ENCODE peak calls at places on chromosomes 16 and 17, in nine cellular contexts. One of them, this sample, is unnamed.

GRCh38 chr17:41329279-41329925 is 13.9 kb upstream of the KRTAP17-1 start:
- DNase-seq in uterus: no peak
- DNase-seq in prostate gland: peak
- DNase-seq in right lobe of liver: no peak
- DNase-seq in ovary: no peak
- DNase-seq in breast epithelium: no peak
- DNase-seq in spleen: no peak
- DNase-seq in stomach: peak
- DNase-seq in adrenal gland: peak
- DNase-seq in this sample: peak

GRCh38 chr17:2982854-2983636 is 80.4 kb downstream of the OR1D5 start:
- DNase-seq in breast epithelium: peak
- DNase-seq in spleen: peak
- DNase-seq in right lobe of liver: no peak
- DNase-seq in prostate gland: no peak
- DNase-seq in uterus: peak
- DNase-seq in adrenal gland: peak
- DNase-seq in stomach: no peak
- DNase-seq in ovary: peak
- DNase-seq in this sample: no peak

GRCh38 chr16:57153841-57154240 is 32.0 kb downstream of the PSME3IP1 start:
- DNase-seq in ovary: no peak
- DNase-seq in spleen: no peak
- DNase-seq in stomach: no peak
- DNase-seq in right lobe of liver: no peak
- DNase-seq in uterus: no peak
- DNase-seq in adrenal gland: no peak
- DNase-seq in breast epithelium: no peak
- DNase-seq in prostate gland: no peak
- DNase-seq in this sample: no peak

GRCh38 chr17:19867654-19868395 is at the start of gene ULK2:
- DNase-seq in breast epithelium: peak
- DNase-seq in spleen: peak
- DNase-seq in uterus: peak
- DNase-seq in stomach: peak
- DNase-seq in ovary: peak
- DNase-seq in prostate gland: peak
- DNase-seq in right lobe of liver: peak
- DNase-seq in adrenal gland: peak
- DNase-seq in this sample: peak

GRCh38 chr16:86044881-86045600 is 146.1 kb downstream of the IRF8 start:
- DNase-seq in uterus: no peak
- DNase-seq in right lobe of liver: no peak
- DNase-seq in ovary: no peak
- DNase-seq in spleen: peak
- DNase-seq in breast epithelium: no peak
- DNase-seq in adrenal gland: no peak
- DNase-seq in prostate gland: no peak
- DNase-seq in stomach: peak
- DNase-seq in this sample: no peak

GRCh38 chr17:2949469-2950044 is 113.8 kb downstream of the OR1D5 start:
- DNase-seq in breast epithelium: no peak
- DNase-seq in uterus: no peak
- DNase-seq in prostate gland: no peak
- DNase-seq in ovary: peak
- DNase-seq in adrenal gland: peak
- DNase-seq in right lobe of liver: no peak
- DNase-seq in stomach: peak
- DNase-seq in spleen: peak
- DNase-seq in this sample: peak

GRCh38 chr17:39996789-39997188 is 16.2 kb downstream of the PSMD3 start:
- DNase-seq in stomach: no peak
- DNase-seq in ovary: no peak
- DNase-seq in prostate gland: no peak
- DNase-seq in right lobe of liver: peak
- DNase-seq in adrenal gland: peak
- DNase-seq in spleen: peak
- DNase-seq in breast epithelium: no peak
- DNase-seq in uterus: peak
- DNase-seq in this sample: no peak

GRCh38 chr17:66413564-66414520 is 111.4 kb downstream of the PRKCA start:
- DNase-seq in ovary: no peak
- DNase-seq in breast epithelium: no peak
- DNase-seq in spleen: no peak
- DNase-seq in adrenal gland: no peak
- DNase-seq in prostate gland: no peak
- DNase-seq in stomach: no peak
- DNase-seq in right lobe of liver: no peak
- DNase-seq in uterus: no peak
- DNase-seq in this sample: no peak

GRCh38 chr17:33962857-33963655 is 292.0 kb upstream of the CCL2 start:
- DNase-seq in stomach: no peak
- DNase-seq in prostate gland: no peak
- DNase-seq in right lobe of liver: no peak
- DNase-seq in ovary: no peak
- DNase-seq in spleen: no peak
- DNase-seq in uterus: no peak
- DNase-seq in adrenal gland: no peak
- DNase-seq in breast epithelium: no peak
- DNase-seq in this sample: no peak

GRCh38 chr16:46830417-46830901 is 521 bp downstream of the C16orf87 start:
- DNase-seq in ovary: no peak
- DNase-seq in right lobe of liver: peak
- DNase-seq in spleen: peak
- DNase-seq in uterus: no peak
- DNase-seq in stomach: peak
- DNase-seq in prostate gland: peak
- DNase-seq in breast epithelium: no peak
- DNase-seq in adrenal gland: peak
- DNase-seq in this sample: no peak

GRCh38 chr16:46832757-46833464 is 1.9 kb upstream of the C16orf87 start:
- DNase-seq in ovary: no peak
- DNase-seq in uterus: no peak
- DNase-seq in prostate gland: no peak
- DNase-seq in breast epithelium: no peak
- DNase-seq in adrenal gland: peak
- DNase-seq in right lobe of liver: peak
- DNase-seq in stomach: no peak
- DNase-seq in spleen: no peak
- DNase-seq in this sample: no peak

GRCh38 chr16:46833465-46833810 is 2.5 kb upstream of the C16orf87 start:
- DNase-seq in uterus: no peak
- DNase-seq in ovary: no peak
- DNase-seq in breast epithelium: no peak
- DNase-seq in stomach: no peak
- DNase-seq in spleen: no peak
- DNase-seq in prostate gland: no peak
- DNase-seq in adrenal gland: no peak
- DNase-seq in right lobe of liver: no peak
- DNase-seq in this sample: no peak

GRCh38 chr16:46828943-46829342 is 2.0 kb downstream of the C16orf87 start:
- DNase-seq in ovary: no peak
- DNase-seq in adrenal gland: no peak
- DNase-seq in uterus: no peak
- DNase-seq in right lobe of liver: no peak
- DNase-seq in prostate gland: no peak
- DNase-seq in breast epithelium: no peak
- DNase-seq in spleen: no peak
- DNase-seq in stomach: no peak
- DNase-seq in this sample: no peak

GRCh38 chr16:46830902-46831647 is at the start of gene C16orf87:
- DNase-seq in adrenal gland: peak
- DNase-seq in spleen: peak
- DNase-seq in prostate gland: peak
- DNase-seq in breast epithelium: peak
- DNase-seq in ovary: peak
- DNase-seq in stomach: peak
- DNase-seq in uterus: peak
- DNase-seq in right lobe of liver: peak
- DNase-seq in this sample: peak
- TF ChIP-seq POLR2A in adrenal gland: peak
- TF ChIP-seq POLR2A in spleen: no peak
- TF ChIP-seq POLR2A in prostate gland: peak
- TF ChIP-seq POLR2A in breast epithelium: no peak
- TF ChIP-seq POLR2A in ovary: peak
- TF ChIP-seq POLR2A in stomach: no peak
- TF ChIP-seq POLR2A in uterus: peak
- TF ChIP-seq POLR2A in right lobe of liver: peak
- TF ChIP-seq POLR2A in this sample: peak

DNA sequence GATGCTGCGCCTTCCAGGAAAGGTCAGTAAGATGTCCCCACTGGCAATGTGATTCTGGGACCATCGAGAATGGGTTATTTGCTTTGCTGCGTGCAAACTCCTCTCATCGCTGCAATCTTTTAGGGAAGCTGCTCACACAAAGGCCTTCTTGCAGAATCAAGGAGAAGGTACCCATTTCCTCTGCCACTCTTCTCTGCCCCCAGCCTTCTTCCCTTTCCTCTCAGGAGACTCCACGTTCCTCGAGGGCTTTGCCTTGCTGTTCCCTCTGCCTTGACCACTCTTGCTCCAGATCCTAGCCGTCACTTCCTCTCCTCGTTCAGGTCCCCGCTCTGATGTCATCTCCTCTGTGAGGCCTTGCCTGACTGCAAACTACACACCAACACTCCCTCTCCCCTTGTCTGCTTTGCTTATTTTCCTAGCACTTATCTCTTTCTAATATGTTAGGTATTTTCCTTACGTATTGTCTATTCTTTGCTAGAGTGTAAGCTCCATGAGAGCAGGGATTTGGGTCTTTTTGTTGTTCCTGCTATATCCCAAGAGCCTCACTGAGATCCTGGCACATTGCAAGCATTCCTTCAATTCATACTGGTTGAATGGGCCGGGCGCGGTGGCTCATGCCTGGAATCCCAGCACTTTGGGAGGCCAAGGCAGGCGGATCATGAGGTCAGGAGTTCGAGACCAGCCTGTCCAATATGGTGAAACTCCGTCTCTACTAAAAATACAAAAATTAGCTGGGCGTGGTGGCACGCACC is 5.3 kb upstream of the CRK start:
- DNase-seq in right lobe of liver: no peak
- DNase-seq in prostate gland: no peak
- DNase-seq in spleen: no peak
- DNase-seq in uterus: no peak
- DNase-seq in breast epithelium: no peak
- DNase-seq in adrenal gland: peak
- DNase-seq in stomach: no peak
- DNase-seq in ovary: no peak
- DNase-seq in this sample: no peak
- TF ChIP-seq POLR2A in right lobe of liver: no peak
- TF ChIP-seq POLR2A in prostate gland: no peak
- TF ChIP-seq POLR2A in spleen: no peak
- TF ChIP-seq POLR2A in uterus: no peak
- TF ChIP-seq POLR2A in breast epithelium: no peak
- TF ChIP-seq POLR2A in adrenal gland: no peak
- TF ChIP-seq POLR2A in stomach: no peak
- TF ChIP-seq POLR2A in ovary: no peak
- TF ChIP-seq POLR2A in this sample: no peak

GRCh38 chr16:2235234-2235651 is 1.0 kb upstream of the DNASE1L2 start:
- DNase-seq in ovary: no peak
- DNase-seq in uterus: no peak
- DNase-seq in spleen: peak
- DNase-seq in adrenal gland: no peak
- DNase-seq in stomach: no peak
- DNase-seq in breast epithelium: no peak
- DNase-seq in right lobe of liver: no peak
- DNase-seq in prostate gland: no peak
- DNase-seq in this sample: no peak
- TF ChIP-seq POLR2A in ovary: no peak
- TF ChIP-seq POLR2A in uterus: no peak
- TF ChIP-seq POLR2A in spleen: no peak
- TF ChIP-seq POLR2A in adrenal gland: no peak
- TF ChIP-seq POLR2A in stomach: no peak
- TF ChIP-seq POLR2A in breast epithelium: no peak
- TF ChIP-seq POLR2A in right lobe of liver: no peak
- TF ChIP-seq POLR2A in prostate gland: no peak
- TF ChIP-seq POLR2A in this sample: no peak

GRCh38 chr17:49739662-49740271 is 24.2 kb downstream of the FAM117A start:
- DNase-seq in ovary: peak
- DNase-seq in prostate gland: peak
- DNase-seq in stomach: peak
- DNase-seq in spleen: peak
- DNase-seq in breast epithelium: peak
- DNase-seq in right lobe of liver: peak
- DNase-seq in uterus: peak
- DNase-seq in adrenal gland: peak
- DNase-seq in this sample: no peak
- TF ChIP-seq POLR2A in ovary: no peak
- TF ChIP-seq POLR2A in prostate gland: no peak
- TF ChIP-seq POLR2A in stomach: no peak
- TF ChIP-seq POLR2A in spleen: no peak
- TF ChIP-seq POLR2A in breast epithelium: no peak
- TF ChIP-seq POLR2A in right lobe of liver: no peak
- TF ChIP-seq POLR2A in uterus: no peak
- TF ChIP-seq POLR2A in adrenal gland: no peak
- TF ChIP-seq POLR2A in this sample: no peak